ENCODE peak calls at places on chromosomes 4 and X, in six cellular contexts. D, G, Z, X, I and S are unnamed samples.

GRCh38 chr4:184143770-184144564 is 73.7 kb downstream of the ENPP6 start:
- DNase-seq in D (peak), G (peak), Z (no peak), X (no peak), I (no peak), S (no peak)

GRCh38 chrX:56382278-56382677 is 150.1 kb downstream of the KLF8 start:
- DNase-seq in D (no peak), G (no peak), Z (no peak), X (no peak), I (no peak), S (no peak)

GRCh38 chr4:53702334-53703266 is 111.3 kb upstream of the LNX1 start:
- DNase-seq in D (no peak), G (peak), Z (peak), X (peak), I (peak), S (peak)

GRCh38 chr4:34202154-34202553 is 2042.2 kb downstream of the ARAP2 start:
- DNase-seq in D (peak), G (no peak), Z (no peak), X (no peak), I (no peak), S (no peak)

GRCh38 chr4:85147481-85148076 is 181.1 kb upstream of the WDFY3 start:
- DNase-seq in D (peak), G (peak), Z (peak), X (peak), I (peak), S (peak)

GRCh38 chrX:7647826-7648225 is 195.1 kb upstream of the VCX start:
- DNase-seq in D (no peak), G (no peak), Z (no peak), X (no peak), I (no peak), S (peak)

GRCh38 chr4:103008875-103009729 is 10.4 kb downstream of the SLC9B1 start:
- DNase-seq in D (peak), G (no peak), Z (peak), X (peak), I (no peak), S (peak)

GRCh38 chr4:54384563-54384962 is 155.5 kb downstream of the PDGFRA start:
- DNase-seq in D (peak), G (no peak), Z (peak), X (peak), I (peak), S (peak)

GRCh38 chr4:155667538-155668511 is 1.2 kb downstream of the GUCY1A1 start:
- DNase-seq in D (peak), G (peak), Z (peak), X (no peak), I (peak), S (peak)

GRCh38 chr4:187668683-187669082 is 326.9 kb upstream of the ZFP42 start:
- DNase-seq in D (no peak), G (no peak), Z (peak), X (peak), I (no peak), S (no peak)

GRCh38 chr4:100657187-100657586 is 139.4 kb upstream of the EMCN start:
- DNase-seq in D (peak), G (no peak), Z (no peak), X (peak), I (no peak), S (no peak)